ENCODE peak calls at places on chromosomes 11 and 22, in nine cellular contexts. One of them, this sample, is unnamed.

GRCh38 chr11:7473702-7474101 is 11.6 kb upstream of the OLFML1 start:
- DNase-seq in activated naive CD8-positive, alpha-beta T cell treated with anti-CD3 and anti-CD28 coated beads, Interleukin-2, amount 50 U/mL, for 24 hours: no peak
- DNase-seq in T-helper 2 cell: no peak
- DNase-seq in WTC11: no peak
- DNase-seq in HFF-Myc: no peak
- DNase-seq in hypothalamus: no peak
- DNase-seq in CD4-positive, alpha-beta memory T cell: no peak
- DNase-seq in activated CD8-positive, alpha-beta memory T cell treated with anti-CD3 and anti-CD28 coated beads, Interleukin-2, amount 10 ng/mL, durations not matched to agents 7 days and 5 days: no peak
- DNase-seq in substantia nigra: no peak
- DNase-seq in this sample: no peak

GRCh38 chr11:33779849-33780528 is 5.7 kb upstream of the FBXO3 start:
- DNase-seq in activated naive CD8-positive, alpha-beta T cell treated with anti-CD3 and anti-CD28 coated beads, Interleukin-2, amount 50 U/mL, for 24 hours: no peak
- DNase-seq in T-helper 2 cell: no peak
- DNase-seq in WTC11: no peak
- DNase-seq in HFF-Myc: no peak
- DNase-seq in hypothalamus: no peak
- DNase-seq in CD4-positive, alpha-beta memory T cell: no peak
- DNase-seq in activated CD8-positive, alpha-beta memory T cell treated with anti-CD3 and anti-CD28 coated beads, Interleukin-2, amount 10 ng/mL, durations not matched to agents 7 days and 5 days: no peak
- DNase-seq in substantia nigra: no peak
- DNase-seq in this sample: no peak

GRCh38 chr11:11816511-11817319 is 25.1 kb upstream of the USP47 start:
- DNase-seq in activated naive CD8-positive, alpha-beta T cell treated with anti-CD3 and anti-CD28 coated beads, Interleukin-2, amount 50 U/mL, for 24 hours: no peak
- DNase-seq in T-helper 2 cell: no peak
- DNase-seq in WTC11: no peak
- DNase-seq in HFF-Myc: no peak
- DNase-seq in hypothalamus: no peak
- DNase-seq in CD4-positive, alpha-beta memory T cell: no peak
- DNase-seq in activated CD8-positive, alpha-beta memory T cell treated with anti-CD3 and anti-CD28 coated beads, Interleukin-2, amount 10 ng/mL, durations not matched to agents 7 days and 5 days: no peak
- DNase-seq in substantia nigra: no peak
- DNase-seq in this sample: no peak

GRCh38 chr11:130243816-130244215 is 70.9 kb downstream of the ZBTB44 start:
- DNase-seq in activated naive CD8-positive, alpha-beta T cell treated with anti-CD3 and anti-CD28 coated beads, Interleukin-2, amount 50 U/mL, for 24 hours: no peak
- DNase-seq in T-helper 2 cell: no peak
- DNase-seq in WTC11: no peak
- DNase-seq in HFF-Myc: no peak
- DNase-seq in hypothalamus: no peak
- DNase-seq in CD4-positive, alpha-beta memory T cell: no peak
- DNase-seq in activated CD8-positive, alpha-beta memory T cell treated with anti-CD3 and anti-CD28 coated beads, Interleukin-2, amount 10 ng/mL, durations not matched to agents 7 days and 5 days: no peak
- DNase-seq in substantia nigra: no peak
- DNase-seq in this sample: no peak

GRCh38 chr11:133552938-133553337 is 20.6 kb upstream of the OPCML start:
- DNase-seq in activated naive CD8-positive, alpha-beta T cell treated with anti-CD3 and anti-CD28 coated beads, Interleukin-2, amount 50 U/mL, for 24 hours: no peak
- DNase-seq in T-helper 2 cell: no peak
- DNase-seq in WTC11: no peak
- DNase-seq in HFF-Myc: no peak
- DNase-seq in hypothalamus: no peak
- DNase-seq in CD4-positive, alpha-beta memory T cell: no peak
- DNase-seq in activated CD8-positive, alpha-beta memory T cell treated with anti-CD3 and anti-CD28 coated beads, Interleukin-2, amount 10 ng/mL, durations not matched to agents 7 days and 5 days: no peak
- DNase-seq in substantia nigra: no peak
- DNase-seq in this sample: no peak

GRCh38 chr22:32801436-32802290 is at the start of gene TIMP3:
- DNase-seq in activated naive CD8-positive, alpha-beta T cell treated with anti-CD3 and anti-CD28 coated beads, Interleukin-2, amount 50 U/mL, for 24 hours: no peak
- DNase-seq in T-helper 2 cell: no peak
- DNase-seq in WTC11: peak
- DNase-seq in HFF-Myc: peak
- DNase-seq in hypothalamus: peak
- DNase-seq in CD4-positive, alpha-beta memory T cell: no peak
- DNase-seq in activated CD8-positive, alpha-beta memory T cell treated with anti-CD3 and anti-CD28 coated beads, Interleukin-2, amount 10 ng/mL, durations not matched to agents 7 days and 5 days: no peak
- DNase-seq in substantia nigra: peak
- DNase-seq in this sample: peak

GRCh38 chr11:85094795-85095194 is 532.3 kb downstream of the DLG2 start:
- DNase-seq in activated naive CD8-positive, alpha-beta T cell treated with anti-CD3 and anti-CD28 coated beads, Interleukin-2, amount 50 U/mL, for 24 hours: no peak
- DNase-seq in T-helper 2 cell: no peak
- DNase-seq in WTC11: no peak
- DNase-seq in HFF-Myc: no peak
- DNase-seq in hypothalamus: no peak
- DNase-seq in CD4-positive, alpha-beta memory T cell: no peak
- DNase-seq in activated CD8-positive, alpha-beta memory T cell treated with anti-CD3 and anti-CD28 coated beads, Interleukin-2, amount 10 ng/mL, durations not matched to agents 7 days and 5 days: no peak
- DNase-seq in substantia nigra: no peak
- DNase-seq in this sample: no peak

GRCh38 chr11:35875466-35875865 is 68.4 kb upstream of the LDLRAD3 start:
- DNase-seq in activated naive CD8-positive, alpha-beta T cell treated with anti-CD3 and anti-CD28 coated beads, Interleukin-2, amount 50 U/mL, for 24 hours: no peak
- DNase-seq in T-helper 2 cell: no peak
- DNase-seq in WTC11: no peak
- DNase-seq in HFF-Myc: no peak
- DNase-seq in hypothalamus: no peak
- DNase-seq in CD4-positive, alpha-beta memory T cell: no peak
- DNase-seq in activated CD8-positive, alpha-beta memory T cell treated with anti-CD3 and anti-CD28 coated beads, Interleukin-2, amount 10 ng/mL, durations not matched to agents 7 days and 5 days: no peak
- DNase-seq in substantia nigra: no peak
- DNase-seq in this sample: no peak

GRCh38 chr22:25448435-25449051 is 115.9 kb upstream of the GRK3 start:
- DNase-seq in activated naive CD8-positive, alpha-beta T cell treated with anti-CD3 and anti-CD28 coated beads, Interleukin-2, amount 50 U/mL, for 24 hours: peak
- DNase-seq in T-helper 2 cell: no peak
- DNase-seq in WTC11: no peak
- DNase-seq in HFF-Myc: no peak
- DNase-seq in hypothalamus: no peak
- DNase-seq in CD4-positive, alpha-beta memory T cell: no peak
- DNase-seq in activated CD8-positive, alpha-beta memory T cell treated with anti-CD3 and anti-CD28 coated beads, Interleukin-2, amount 10 ng/mL, durations not matched to agents 7 days and 5 days: peak
- DNase-seq in substantia nigra: no peak
- DNase-seq in this sample: peak

GRCh38 chr22:37546436-37547248 is 13.6 kb upstream of the CDC42EP1 start:
- DNase-seq in activated naive CD8-positive, alpha-beta T cell treated with anti-CD3 and anti-CD28 coated beads, Interleukin-2, amount 50 U/mL, for 24 hours: no peak
- DNase-seq in T-helper 2 cell: no peak
- DNase-seq in WTC11: peak
- DNase-seq in HFF-Myc: no peak
- DNase-seq in hypothalamus: peak
- DNase-seq in CD4-positive, alpha-beta memory T cell: no peak
- DNase-seq in activated CD8-positive, alpha-beta memory T cell treated with anti-CD3 and anti-CD28 coated beads, Interleukin-2, amount 10 ng/mL, durations not matched to agents 7 days and 5 days: no peak
- DNase-seq in substantia nigra: peak
- DNase-seq in this sample: peak

GRCh38 chr11:62611705-62612365 is 740 bp downstream of the EML3 start:
- DNase-seq in activated naive CD8-positive, alpha-beta T cell treated with anti-CD3 and anti-CD28 coated beads, Interleukin-2, amount 50 U/mL, for 24 hours: peak
- DNase-seq in T-helper 2 cell: no peak
- DNase-seq in WTC11: peak
- DNase-seq in HFF-Myc: no peak
- DNase-seq in hypothalamus: no peak
- DNase-seq in CD4-positive, alpha-beta memory T cell: no peak
- DNase-seq in activated CD8-positive, alpha-beta memory T cell treated with anti-CD3 and anti-CD28 coated beads, Interleukin-2, amount 10 ng/mL, durations not matched to agents 7 days and 5 days: peak
- DNase-seq in substantia nigra: peak
- DNase-seq in this sample: peak

GRCh38 chr22:50247748-50248147 is 2.9 kb upstream of the TUBGCP6 start:
- DNase-seq in activated naive CD8-positive, alpha-beta T cell treated with anti-CD3 and anti-CD28 coated beads, Interleukin-2, amount 50 U/mL, for 24 hours: no peak
- DNase-seq in T-helper 2 cell: peak
- DNase-seq in WTC11: peak
- DNase-seq in HFF-Myc: no peak
- DNase-seq in hypothalamus: peak
- DNase-seq in CD4-positive, alpha-beta memory T cell: peak
- DNase-seq in activated CD8-positive, alpha-beta memory T cell treated with anti-CD3 and anti-CD28 coated beads, Interleukin-2, amount 10 ng/mL, durations not matched to agents 7 days and 5 days: peak
- DNase-seq in substantia nigra: no peak
- DNase-seq in this sample: peak

GRCh38 chr11:72591785-72592490 is 82.3 kb downstream of the PDE2A start:
- DNase-seq in activated naive CD8-positive, alpha-beta T cell treated with anti-CD3 and anti-CD28 coated beads, Interleukin-2, amount 50 U/mL, for 24 hours: peak
- DNase-seq in T-helper 2 cell: peak
- DNase-seq in WTC11: no peak
- DNase-seq in HFF-Myc: no peak
- DNase-seq in hypothalamus: no peak
- DNase-seq in CD4-positive, alpha-beta memory T cell: peak
- DNase-seq in activated CD8-positive, alpha-beta memory T cell treated with anti-CD3 and anti-CD28 coated beads, Interleukin-2, amount 10 ng/mL, durations not matched to agents 7 days and 5 days: peak
- DNase-seq in substantia nigra: no peak
- DNase-seq in this sample: no peak

GRCh38 chr11:116580828-116581227 is 192.0 kb downstream of the BUD13 start:
- DNase-seq in activated naive CD8-positive, alpha-beta T cell treated with anti-CD3 and anti-CD28 coated beads, Interleukin-2, amount 50 U/mL, for 24 hours: no peak
- DNase-seq in T-helper 2 cell: no peak
- DNase-seq in WTC11: peak
- DNase-seq in HFF-Myc: no peak
- DNase-seq in hypothalamus: peak
- DNase-seq in CD4-positive, alpha-beta memory T cell: no peak
- DNase-seq in activated CD8-positive, alpha-beta memory T cell treated with anti-CD3 and anti-CD28 coated beads, Interleukin-2, amount 10 ng/mL, durations not matched to agents 7 days and 5 days: no peak
- DNase-seq in substantia nigra: peak
- DNase-seq in this sample: peak

GRCh38 chr22:28333106-28333505 is 346.5 kb downstream of the TTC28 start:
- DNase-seq in activated naive CD8-positive, alpha-beta T cell treated with anti-CD3 and anti-CD28 coated beads, Interleukin-2, amount 50 U/mL, for 24 hours: no peak
- DNase-seq in T-helper 2 cell: no peak
- DNase-seq in WTC11: no peak
- DNase-seq in HFF-Myc: no peak
- DNase-seq in hypothalamus: no peak
- DNase-seq in CD4-positive, alpha-beta memory T cell: no peak
- DNase-seq in activated CD8-positive, alpha-beta memory T cell treated with anti-CD3 and anti-CD28 coated beads, Interleukin-2, amount 10 ng/mL, durations not matched to agents 7 days and 5 days: no peak
- DNase-seq in substantia nigra: no peak
- DNase-seq in this sample: no peak

GRCh38 chr11:46658259-46658658 is 40.9 kb downstream of the ATG13 start:
- DNase-seq in activated naive CD8-positive, alpha-beta T cell treated with anti-CD3 and anti-CD28 coated beads, Interleukin-2, amount 50 U/mL, for 24 hours: no peak
- DNase-seq in T-helper 2 cell: no peak
- DNase-seq in WTC11: no peak
- DNase-seq in HFF-Myc: no peak
- DNase-seq in hypothalamus: no peak
- DNase-seq in CD4-positive, alpha-beta memory T cell: no peak
- DNase-seq in activated CD8-positive, alpha-beta memory T cell treated with anti-CD3 and anti-CD28 coated beads, Interleukin-2, amount 10 ng/mL, durations not matched to agents 7 days and 5 days: no peak
- DNase-seq in substantia nigra: no peak
- DNase-seq in this sample: no peak